ENCODE peak calls at places on chromosomes 11 and 22, in eight cellular contexts. T, V, W, D, L, N, R and K are unnamed samples.

GRCh38 chr11:2772544-2773031 is 72.8 kb upstream of the KCNQ1OT1 start:
- DNase-seq in T (no peak), V (no peak), W (no peak), D (no peak), L (peak; percentile 87), N (peak; percentile 10), R (no peak), K (peak; percentile 11)

GRCh38 chr22:37148031-37148651 is 1.6 kb downstream of the IL2RB start:
- DNase-seq in T (no peak), V (no peak), W (no peak), D (no peak), L (no peak), N (peak; percentile 29), R (no peak), K (no peak)

GRCh38 chr11:15468471-15468870 is 353.7 kb downstream of the INSC start:
- DNase-seq in T (no peak), V (no peak), W (no peak), D (no peak), L (no peak), N (no peak), R (no peak), K (no peak)

GRCh38 chr22:50676661-50677492 is 4.3 kb downstream of the SHANK3 start:
- DNase-seq in T (no peak), V (no peak), W (no peak), D (no peak), L (no peak), N (no peak), R (no peak), K (no peak)

GRCh38 chr22:40552070-40552469 is 84.4 kb downstream of the MRTFA start:
- DNase-seq in T (no peak), V (no peak), W (no peak), D (no peak), L (no peak), N (no peak), R (no peak), K (no peak)

GRCh38 chr11:117796456-117797428 is at the start of gene DSCAML1:
- DNase-seq in T (no peak), V (no peak), W (no peak), D (no peak), L (no peak), N (peak; percentile 27), R (no peak), K (no peak)

GRCh38 chr11:76251223-76251575 is 44.9 kb upstream of the WNT11 start:
- DNase-seq in T (no peak), V (no peak), W (no peak), D (no peak), L (no peak), N (no peak), R (no peak), K (no peak)

GRCh38 chr22:21861856-21862255 is 5.6 kb downstream of the MAPK1 start:
- DNase-seq in T (no peak), V (no peak), W (no peak), D (no peak), L (no peak), N (no peak), R (no peak), K (no peak)